ENCODE peak calls at places on chromosomes 1 and 21, in six cellular contexts. W is K562, O is SK-N-SH, T is Panc1, Z is GM12878, J is H1. M is an unnamed sample.

GRCh38 chr1:222521299-222522104 is 26.4 kb downstream of the HHIPL2 start:
- DNase-seq in W (peak; percentile 24), O (no peak), T (peak; percentile 35), Z (no peak), J (no peak), M (no peak)

GRCh38 chr1:203011582-203011981 is 4.4 kb downstream of the TMEM183A start:
- DNase-seq in W (no peak), O (no peak), T (no peak), Z (no peak), J (no peak), M (no peak)

GRCh38 chr1:230270940-230271325 is 155.2 kb downstream of the PGBD5 start:
- DNase-seq in W (no peak), O (peak; percentile 70), T (no peak), Z (no peak), J (no peak), M (no peak)

GRCh38 chr1:30166194-30166593 is 557.2 kb downstream of the MATN1 start:
- DNase-seq in W (no peak), O (no peak), T (no peak), Z (no peak), J (no peak), M (no peak)

GRCh38 chr1:61081637-61082335 is 575 bp upstream of the NFIA start:
- DNase-seq in W (peak; percentile 69), O (peak; percentile 40), T (no peak), Z (no peak), J (no peak), M (no peak)

GRCh38 chr21:27740084-27740483 is 773.2 kb upstream of the ADAMTS5 start:
- DNase-seq in W (no peak), O (no peak), T (no peak), Z (no peak), J (no peak), M (no peak)

GRCh38 chr1:220366269-220366668 is 94.0 kb upstream of the RAB3GAP2 start:
- DNase-seq in W (no peak), O (no peak), T (no peak), Z (no peak), J (no peak), M (no peak)

GRCh38 chr1:3923378-3924185 is 23.5 kb upstream of the C1orf174 start:
- DNase-seq in W (no peak), O (no peak), T (no peak), Z (no peak), J (no peak), M (no peak)

GRCh38 chr1:209618756-209619420 is 33.3 kb downstream of the LAMB3 start:
- DNase-seq in W (no peak), O (peak; percentile 53), T (no peak), Z (no peak), J (no peak), M (no peak)

GRCh38 chr1:169595764-169596711 is 9.8 kb upstream of the F5 start:
- DNase-seq in W (no peak), O (no peak), T (no peak), Z (no peak), J (no peak), M (no peak)

GRCh38 chr1:163063131-163064059 is 5.8 kb upstream of the RGS4 start:
- DNase-seq in W (no peak), O (no peak), T (no peak), Z (no peak), J (no peak), M (no peak)

GRCh38 chr1:156911587-156912298 is 8.7 kb upstream of the LRRC71 start:
- DNase-seq in W (no peak), O (no peak), T (no peak), Z (no peak), J (no peak), M (no peak)

GRCh38 chr1:167165948-167166702 is 54.6 kb upstream of the POU2F1 start:
- DNase-seq in W (no peak), O (no peak), T (no peak), Z (no peak), J (peak; percentile 73), M (no peak)

GRCh38 chr1:34404837-34405236 is 228.1 kb downstream of the C1orf94 start:
- DNase-seq in W (no peak), O (no peak), T (no peak), Z (no peak), J (no peak), M (no peak)

GRCh38 chr1:11059166-11059989 is 440 bp downstream of the SRM start:
- DNase-seq in W (peak; percentile 65), O (peak; percentile 78), T (no peak), Z (no peak), J (no peak), M (no peak)

GRCh38 chr1:208234721-208235120 is 9.5 kb downstream of the PLXNA2 start:
- DNase-seq in W (no peak), O (no peak), T (no peak), Z (no peak), J (no peak), M (no peak)

GRCh38 chr1:44792736-44793502 is 4.9 kb upstream of the BEST4 start:
- DNase-seq in W (no peak), O (no peak), T (no peak), Z (no peak), J (no peak), M (no peak)

GRCh38 chr1:93816970-93817738 is 61.9 kb downstream of the DNTTIP2 start:
- DNase-seq in W (peak; percentile 34), O (peak; percentile 80), T (no peak), Z (no peak), J (no peak), M (no peak)

GRCh38 chr1:225508538-225509375 is 80.9 kb upstream of the LBR start:
- DNase-seq in W (no peak), O (no peak), T (peak; percentile 95), Z (no peak), J (peak; percentile 29), M (peak; percentile 94)

GRCh38 chr1:150486966-150487762 is at the start of gene TARS2:
- DNase-seq in W (peak; percentile 98), O (peak; percentile 93), T (peak; percentile 96), Z (peak; percentile 99), J (peak; percentile 93), M (peak; percentile 98)

GRCh38 chr1:159921251-159921650 is 4.1 kb downstream of the TAGLN2 start:
- DNase-seq in W (no peak), O (no peak), T (no peak), Z (peak; percentile 69), J (no peak), M (no peak)

GRCh38 chr1:202811296-202812175 is 782 bp downstream of the PCAT6 start:
- DNase-seq in W (peak; percentile 45), O (peak; percentile 71), T (no peak), Z (no peak), J (no peak), M (no peak)

GRCh38 chr21:39217356-39218081 is 34.3 kb upstream of the PSMG1 start:
- DNase-seq in W (no peak), O (no peak), T (no peak), Z (no peak), J (no peak), M (no peak)

GRCh38 chr1:228276361-228276831 is 68.6 kb downstream of the OBSCN start:
- DNase-seq in W (no peak), O (no peak), T (no peak), Z (no peak), J (no peak), M (no peak)

GRCh38 chr21:38303300-38303699 is 46.5 kb downstream of the KCNJ15 start:
- DNase-seq in W (no peak), O (no peak), T (peak; percentile 7), Z (no peak), J (no peak), M (no peak)

DNA sequence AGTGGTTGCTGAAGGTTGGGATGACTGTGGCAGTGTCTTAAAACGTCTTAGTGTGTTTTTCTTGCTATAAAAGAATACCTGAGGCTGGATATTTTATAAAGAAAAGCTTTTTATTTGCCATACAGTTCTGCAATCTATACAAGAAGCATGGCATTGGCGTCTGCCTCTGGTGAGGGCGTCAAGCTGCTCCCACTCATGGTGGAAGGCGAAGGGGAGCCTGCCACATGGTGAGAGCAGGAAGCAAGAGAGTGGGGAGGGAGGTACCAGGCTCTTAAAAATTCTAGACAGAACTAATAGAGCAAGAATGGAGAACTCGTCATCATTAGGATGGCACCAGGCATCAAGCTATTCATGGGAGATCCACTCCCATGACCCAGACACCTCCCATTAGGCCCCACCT is 140.5 kb downstream of the CACNA1E start:
- DNase-seq in W (no peak), O (no peak), T (no peak), Z (no peak), J (no peak), M (no peak)
- TF ChIP-seq SIN3A in W (no peak), O (no peak), T (no peak), Z (no peak), J (no peak), M (no peak)

GRCh38 chr1:217331698-217332097 is 299.2 kb downstream of the GPATCH2 start:
- DNase-seq in W (no peak), O (no peak), T (no peak), Z (no peak), J (no peak), M (no peak)
- TF ChIP-seq SIN3A in W (no peak), O (no peak), T (no peak), Z (no peak), J (no peak), M (no peak)

DNA sequence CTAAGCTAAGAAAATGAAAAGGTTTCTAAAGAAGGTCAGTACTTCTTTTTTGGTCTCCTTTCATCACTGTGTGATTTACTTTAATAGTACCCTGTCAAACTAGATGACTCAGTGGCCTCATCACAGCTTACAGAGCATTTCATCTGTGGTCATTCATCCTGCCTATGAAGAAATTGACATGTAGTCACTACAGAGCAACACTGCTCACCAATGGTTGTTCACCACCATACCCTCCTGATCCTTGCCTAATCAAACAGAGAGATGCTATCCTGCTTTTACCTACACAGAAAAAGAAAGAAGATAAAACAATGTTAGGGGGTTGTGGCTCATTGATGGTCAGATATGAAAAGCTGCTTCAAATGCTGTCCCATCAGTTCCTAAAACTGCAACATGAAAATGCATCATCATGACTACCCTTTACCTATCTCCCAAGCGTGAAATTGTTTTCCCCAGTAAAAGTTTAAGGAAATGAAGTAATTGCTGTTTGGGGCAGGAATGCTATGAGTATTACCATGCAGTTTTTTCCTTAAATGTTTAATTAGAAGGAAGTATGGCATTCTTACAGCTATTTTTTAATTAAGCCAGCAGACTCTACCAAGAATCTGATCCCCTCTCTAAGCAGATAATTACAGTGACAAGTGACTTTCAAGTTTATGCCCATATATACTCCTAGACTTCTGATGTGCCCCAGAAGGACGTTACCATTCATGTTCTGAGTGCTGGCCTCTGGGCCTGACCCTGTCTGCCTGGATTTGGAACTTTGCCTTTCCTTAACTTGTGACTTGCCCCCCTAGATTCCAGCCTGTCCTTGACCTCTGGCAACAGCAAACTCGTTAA is 46.1 kb upstream of the FBXO28 start:
- DNase-seq in W (no peak), O (no peak), T (peak; percentile 79), Z (no peak), J (no peak), M (no peak)
- TF ChIP-seq SIN3A in W (no peak), O (no peak), T (no peak), Z (no peak), J (no peak), M (no peak)

DNA sequence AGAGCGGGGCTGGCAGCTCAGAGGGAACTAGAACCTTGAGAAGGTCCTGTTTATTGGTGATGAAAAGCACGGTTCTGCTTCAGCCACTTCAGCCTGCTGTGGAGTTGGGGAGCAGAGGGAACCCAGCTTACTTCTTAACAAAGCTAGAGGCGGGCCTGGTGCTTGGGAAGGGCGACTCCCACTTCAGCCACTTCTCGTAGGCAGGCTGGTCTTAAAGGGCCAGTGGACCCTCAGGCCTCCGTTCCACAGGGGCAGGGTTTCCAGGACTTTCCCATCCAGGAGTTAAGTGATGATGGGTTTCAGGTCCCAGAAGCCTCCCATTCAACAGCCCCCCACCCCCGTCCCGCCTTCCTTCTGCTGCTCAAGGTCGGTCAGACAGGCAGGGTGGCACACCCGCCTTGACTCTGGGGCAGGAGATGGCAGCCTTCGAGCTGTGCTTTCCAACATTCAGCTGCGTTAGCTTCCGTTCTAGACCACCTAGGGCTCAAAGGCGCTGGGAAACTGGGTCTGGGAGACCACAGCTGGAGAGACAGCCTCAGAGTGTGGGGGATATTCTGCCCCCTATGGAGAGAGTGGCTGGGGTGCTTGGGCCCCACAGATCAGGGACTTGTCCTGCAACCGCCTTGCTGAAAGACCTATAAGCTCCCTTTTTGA is 3.4 kb downstream of the RUNX3 start:
- DNase-seq in W (no peak), O (no peak), T (no peak), Z (no peak), J (no peak), M (no peak)
- TF ChIP-seq SIN3A in W (no peak), O (no peak), T (no peak), Z (no peak), J (no peak), M (no peak)